ENCODE peak calls at places on chromosome 22, in four cellular contexts. X is Panc1, H is sigmoid colon, C is GM12878. B is an unnamed sample.

GRCh38 chr22:28105396-28105795 is 186.3 kb upstream of the PITPNB start:
- DNase-seq in H (no peak), X (no peak), C (no peak), B (no peak)

GRCh38 chr22:48849963-48850657 is 977.6 kb downstream of the BRD1 start:
- DNase-seq in H (peak), C (no peak), X (no peak), B (no peak)

GRCh38 chr22:46003271-46004091 is 26.5 kb upstream of the WNT7B start:
- DNase-seq in C (no peak), H (peak), X (no peak), B (no peak)

GRCh38 chr22:47795477-47796127 is 1033.2 kb downstream of the TBC1D22A start:
- DNase-seq in X (no peak), C (no peak), H (no peak), B (no peak)

GRCh38 chr22:21760640-21761039 is 25.0 kb upstream of the YPEL1 start:
- DNase-seq in X (no peak), H (no peak), C (no peak), B (peak)

GRCh38 chr22:48828688-48829087 is 999.0 kb downstream of the BRD1 start:
- DNase-seq in X (no peak), C (no peak), H (no peak), B (no peak)

GRCh38 chr22:29030618-29031235 is 30.9 kb downstream of the C22orf31 start:
- DNase-seq in H (peak), C (no peak), X (no peak), B (no peak)

GRCh38 chr22:31106651-31107205 is 640 bp downstream of the SELENOM start:
- DNase-seq in H (peak), X (no peak), C (no peak), B (no peak)

GRCh38 chr22:49354516-49355205 is 473.0 kb downstream of the BRD1 start:
- DNase-seq in C (no peak), H (no peak), X (no peak), B (no peak)

GRCh38 chr22:30538280-30538679 is 8.3 kb downstream of the SEC14L6 start:
- DNase-seq in X (no peak), C (no peak), H (no peak), B (peak)

GRCh38 chr22:34709641-34710040 is 356.3 kb upstream of the ISX start:
- DNase-seq in X (no peak), C (no peak), H (no peak), B (no peak)

GRCh38 chr22:27088026-27088425 is 430.6 kb downstream of the MIAT start:
- DNase-seq in H (no peak), C (no peak), X (no peak), B (no peak)

GRCh38 chr22:49349181-49349835 is 478.4 kb downstream of the BRD1 start:
- DNase-seq in C (no peak), X (no peak), H (no peak), B (no peak)

GRCh38 chr22:40147388-40148176 is 30.1 kb upstream of the TNRC6B start:
- DNase-seq in X (no peak), H (no peak), C (no peak), B (peak)

DNA sequence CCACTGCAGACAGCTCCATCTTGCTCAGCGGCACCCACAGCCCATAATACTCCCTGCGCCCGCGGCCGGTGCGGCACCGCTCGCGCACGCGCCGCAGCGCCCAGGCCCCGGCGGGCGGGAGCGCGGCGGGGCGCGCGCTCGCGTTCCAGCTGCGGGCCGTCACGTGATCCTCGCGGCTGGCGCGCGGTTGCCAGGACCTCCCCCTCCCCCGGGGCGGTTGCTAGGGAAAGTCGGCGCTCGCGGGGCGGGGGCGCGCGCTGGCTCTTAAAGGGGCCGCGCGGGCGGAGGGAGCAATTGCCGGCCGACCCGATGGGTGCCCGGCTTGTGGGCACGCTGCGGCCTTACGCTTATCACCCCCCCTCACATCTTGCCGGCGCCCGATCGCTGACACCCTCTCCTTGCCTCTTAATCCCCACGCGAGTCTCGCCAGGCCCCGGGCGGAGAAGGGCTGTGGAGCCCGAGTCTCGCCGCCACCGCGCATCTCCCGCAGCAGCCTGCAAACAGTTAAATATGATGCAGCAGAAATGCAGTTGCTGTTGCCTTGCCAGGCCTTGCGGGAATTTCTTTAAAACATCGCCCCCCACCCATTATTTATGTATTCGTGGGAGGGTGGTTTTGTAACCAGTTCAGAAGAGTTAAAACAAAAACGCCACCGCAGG is at the start of gene CBX6:
- DNase-seq in C (peak), X (no peak), H (peak), B (peak)
- TF ChIP-seq POLR2AphosphoS5 in C (peak), X (no peak), H (peak), B (peak)

DNA sequence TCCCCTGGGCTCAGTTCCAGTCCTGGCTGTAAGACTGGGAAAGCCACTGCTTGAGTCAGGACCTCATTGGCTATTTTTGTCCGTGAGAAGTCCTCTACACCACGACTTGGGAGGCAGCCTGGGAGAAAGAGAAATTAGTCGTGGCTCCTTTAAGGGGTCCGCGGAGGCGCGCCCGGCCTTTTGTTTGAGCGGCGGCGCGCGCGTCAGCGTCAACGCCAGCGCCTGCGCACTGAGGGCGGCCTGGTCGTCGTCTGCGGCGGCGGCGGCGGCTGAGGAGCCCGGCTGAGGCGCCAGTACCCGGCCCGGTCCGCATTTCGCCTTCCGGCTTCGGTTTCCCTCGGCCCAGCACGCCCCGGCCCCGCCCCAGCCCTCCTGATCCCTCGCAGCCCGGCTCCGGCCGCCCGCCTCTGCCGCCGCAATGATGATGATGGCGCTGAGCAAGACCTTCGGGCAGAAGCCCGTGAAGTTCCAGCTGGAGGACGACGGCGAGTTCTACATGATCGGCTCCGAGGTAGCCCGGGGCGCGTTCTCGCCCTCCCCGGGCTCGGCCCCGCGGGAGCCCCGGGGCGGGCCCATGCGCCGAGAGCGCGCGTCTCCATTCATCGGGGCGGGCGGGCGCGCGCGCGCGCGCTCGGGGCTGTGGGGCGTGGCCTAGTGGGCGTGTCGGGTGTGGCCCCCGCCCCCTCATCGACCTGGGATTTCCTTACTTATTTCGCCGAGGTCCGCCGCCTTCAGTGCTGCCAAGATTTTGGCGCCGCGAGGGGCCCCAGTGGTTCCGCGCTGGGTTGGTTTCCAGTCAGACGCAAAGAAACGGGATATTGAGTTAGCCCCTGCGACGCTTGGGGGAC is at the start of gene SMARCB1:
- DNase-seq in X (no peak), C (no peak), H (peak), B (peak)
- TF ChIP-seq POLR2AphosphoS5 in X (peak), C (peak), H (peak), B (peak)

GRCh38 chr22:41446057-41446501 is 522 bp downstream of the TOB2 start:
- DNase-seq in C (no peak), X (no peak), H (peak), B (peak)

GRCh38 chr22:41446639-41447434 is at the start of gene TOB2:
- DNase-seq in H (peak), X (peak), C (peak), B (peak)

GRCh38 chr22:41444360-41445170 is 2.0 kb downstream of the TOB2 start:
- DNase-seq in X (peak), C (peak), H (peak), B (peak)

GRCh38 chr22:41447435-41448188 is 1.0 kb upstream of the TOB2 start:
- DNase-seq in H (peak), X (no peak), C (no peak), B (no peak)

GRCh38 chr22:41445171-41446056 is 1.2 kb downstream of the TOB2 start:
- DNase-seq in C (no peak), H (peak), X (no peak), B (peak)
- TF ChIP-seq POLR2AphosphoS5 in C (no peak), H (no peak), X (no peak), B (peak)

DNA sequence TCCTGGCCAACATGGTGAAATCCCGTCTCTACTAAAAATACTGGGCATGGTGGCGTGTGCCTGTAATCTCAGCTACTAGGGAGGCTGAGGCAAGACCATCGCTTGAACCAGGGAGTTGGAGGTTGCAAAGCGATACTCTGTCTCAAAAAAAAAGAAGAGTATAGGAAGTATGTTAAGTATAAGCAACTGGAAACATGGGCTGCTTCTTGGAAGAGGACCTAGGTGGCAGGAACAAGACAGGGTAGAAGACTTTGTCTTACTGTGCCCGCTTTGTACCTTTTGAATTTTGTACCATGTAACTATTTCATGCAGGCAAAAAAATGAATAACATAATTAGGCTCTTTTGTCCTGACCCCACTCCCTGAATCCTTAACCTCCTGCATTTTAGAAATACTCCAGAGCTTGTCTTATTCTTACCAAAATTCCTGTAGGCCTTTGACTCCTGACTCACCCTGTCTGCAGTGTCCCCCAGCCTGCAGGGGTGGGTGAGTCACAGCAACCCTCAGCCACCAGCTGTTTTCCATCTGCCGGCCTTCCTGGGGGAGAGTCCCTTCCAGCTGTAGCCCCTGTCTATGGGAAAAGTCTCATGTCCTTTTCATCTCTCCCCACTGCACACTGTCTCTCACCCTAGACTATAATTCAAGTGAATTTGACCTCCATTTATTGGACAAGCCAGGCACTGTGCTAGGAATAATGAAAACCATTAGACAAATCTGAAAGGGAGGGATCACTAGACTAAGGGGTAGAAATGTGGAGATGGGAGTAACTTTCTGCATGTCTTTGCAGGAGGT is 41.8 kb downstream of the TXN2 start:
- DNase-seq in C (no peak), H (peak), X (no peak), B (no peak)
- TF ChIP-seq POLR2AphosphoS5 in C (no peak), H (peak), X (no peak), B (no peak)

DNA sequence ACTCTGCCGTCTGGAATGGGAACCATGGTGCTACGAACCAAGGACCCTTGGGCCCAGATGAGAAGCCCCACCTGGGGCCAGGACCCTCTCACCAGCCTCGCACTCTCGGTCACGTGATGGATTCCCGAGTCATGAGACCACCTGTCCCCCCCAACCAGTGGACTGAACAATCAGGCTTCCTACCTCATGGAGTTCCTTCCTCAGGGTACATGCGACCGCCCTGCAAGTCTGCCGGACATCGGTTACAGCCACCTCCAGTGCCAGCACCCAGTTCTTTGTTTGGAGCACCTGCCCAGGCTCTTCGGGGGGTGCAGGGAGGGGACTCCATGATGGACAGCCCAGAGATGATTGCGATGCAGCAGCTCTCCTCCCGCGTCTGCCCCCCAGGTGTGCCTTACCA is 20.8 kb upstream of the SLC25A18 start:
- DNase-seq in H (no peak), C (no peak), X (no peak), B (no peak)
- TF ChIP-seq POLR2AphosphoS5 in H (no peak), C (no peak), X (no peak), B (no peak)